ENCODE peak calls at places on chromosomes 6 and 20, in seven cellular contexts. P is A549, U is stomach, V is transverse colon, O is HCT116, W is thyroid gland, Y is lower leg skin. N is an unnamed sample.

GRCh38 chr20:13464702-13465101 is 174.0 kb downstream of the TASP1 start:
- DNase-seq in P (no peak), U (no peak), V (no peak), O (no peak), W (no peak), Y (no peak), N (no peak)

GRCh38 chr20:59010995-59011873 is 4.2 kb upstream of the CTSZ start:
- DNase-seq in P (no peak), U (peak; percentile 25), V (no peak), O (no peak), W (peak; percentile 21), Y (peak; percentile 88), N (peak; percentile 14)

GRCh38 chr6:118207947-118208346 is 300.9 kb downstream of the SLC35F1 start:
- DNase-seq in P (no peak), U (no peak), V (no peak), O (no peak), W (no peak), Y (no peak), N (no peak)

GRCh38 chr6:75266716-75267291 is 17.8 kb downstream of the TMEM30A start:
- DNase-seq in P (peak; percentile 54), U (no peak), V (no peak), O (no peak), W (no peak), Y (no peak), N (no peak)

GRCh38 chr6:36940027-36940426 is 14.5 kb upstream of the PI16 start:
- DNase-seq in P (no peak), U (no peak), V (no peak), O (no peak), W (no peak), Y (peak; percentile 63), N (no peak)

GRCh38 chr20:409697-410559 is 1.8 kb downstream of the RBCK1 start:
- DNase-seq in P (no peak), U (no peak), V (peak; percentile 55), O (no peak), W (no peak), Y (no peak), N (no peak)

GRCh38 chr6:91613481-91613880 is 1026.6 kb upstream of the MAP3K7 start:
- DNase-seq in P (no peak), U (no peak), V (no peak), O (no peak), W (no peak), Y (no peak), N (no peak)

GRCh38 chr6:96943535-96943934 is 19.0 kb downstream of the KLHL32 start:
- DNase-seq in P (no peak), U (no peak), V (no peak), O (no peak), W (no peak), Y (no peak), N (no peak)

GRCh38 chr6:167276772-167277533 is 14.2 kb upstream of the UNC93A start:
- DNase-seq in P (no peak), U (peak; percentile 18), V (no peak), O (no peak), W (no peak), Y (no peak), N (no peak)

GRCh38 chr6:37109714-37110454 is 60.1 kb upstream of the PIM1 start:
- DNase-seq in P (no peak), U (no peak), V (no peak), O (no peak), W (peak; percentile 52), Y (no peak), N (no peak)

GRCh38 chr20:63224272-63225081 is 8.5 kb upstream of the YTHDF1 start:
- DNase-seq in P (peak; percentile 91), U (peak; percentile 74), V (peak; percentile 22), O (no peak), W (peak; percentile 85), Y (no peak), N (peak; percentile 61)

GRCh38 chr6:22145294-22145693 is 151.5 kb downstream of the PRL start:
- DNase-seq in P (no peak), U (no peak), V (no peak), O (no peak), W (peak; percentile 22), Y (no peak), N (no peak)

GRCh38 chr6:149560736-149561135 is 5.4 kb upstream of the GINM1 start:
- DNase-seq in P (peak; percentile 36), U (no peak), V (no peak), O (peak; percentile 58), W (no peak), Y (no peak), N (no peak)

GRCh38 chr6:38177885-38178583 is 358.5 kb downstream of the ZFAND3 start:
- DNase-seq in P (no peak), U (no peak), V (no peak), O (no peak), W (no peak), Y (peak; percentile 70), N (no peak)

GRCh38 chr6:130928993-130929678 is 101.9 kb downstream of the SMLR1 start:
- DNase-seq in P (no peak), U (no peak), V (no peak), O (no peak), W (no peak), Y (no peak), N (no peak)

GRCh38 chr20:8844179-8844578 is 224.7 kb upstream of the PLCB4 start:
- DNase-seq in P (no peak), U (no peak), V (no peak), O (no peak), W (no peak), Y (no peak), N (no peak)

GRCh38 chr6:130829333-130829910 is 2.2 kb downstream of the SMLR1 start:
- DNase-seq in P (no peak), U (no peak), V (no peak), O (no peak), W (no peak), Y (no peak), N (no peak)

GRCh38 chr6:96237656-96238347 is 222.0 kb downstream of the FUT9 start:
- DNase-seq in P (no peak), U (no peak), V (no peak), O (no peak), W (no peak), Y (no peak), N (no peak)

GRCh38 chr6:38688579-38689087 is 14.3 kb downstream of the GLO1 start:
- DNase-seq in P (no peak), U (peak; percentile 38), V (peak; percentile 27), O (no peak), W (no peak), Y (no peak), N (no peak)

DNA sequence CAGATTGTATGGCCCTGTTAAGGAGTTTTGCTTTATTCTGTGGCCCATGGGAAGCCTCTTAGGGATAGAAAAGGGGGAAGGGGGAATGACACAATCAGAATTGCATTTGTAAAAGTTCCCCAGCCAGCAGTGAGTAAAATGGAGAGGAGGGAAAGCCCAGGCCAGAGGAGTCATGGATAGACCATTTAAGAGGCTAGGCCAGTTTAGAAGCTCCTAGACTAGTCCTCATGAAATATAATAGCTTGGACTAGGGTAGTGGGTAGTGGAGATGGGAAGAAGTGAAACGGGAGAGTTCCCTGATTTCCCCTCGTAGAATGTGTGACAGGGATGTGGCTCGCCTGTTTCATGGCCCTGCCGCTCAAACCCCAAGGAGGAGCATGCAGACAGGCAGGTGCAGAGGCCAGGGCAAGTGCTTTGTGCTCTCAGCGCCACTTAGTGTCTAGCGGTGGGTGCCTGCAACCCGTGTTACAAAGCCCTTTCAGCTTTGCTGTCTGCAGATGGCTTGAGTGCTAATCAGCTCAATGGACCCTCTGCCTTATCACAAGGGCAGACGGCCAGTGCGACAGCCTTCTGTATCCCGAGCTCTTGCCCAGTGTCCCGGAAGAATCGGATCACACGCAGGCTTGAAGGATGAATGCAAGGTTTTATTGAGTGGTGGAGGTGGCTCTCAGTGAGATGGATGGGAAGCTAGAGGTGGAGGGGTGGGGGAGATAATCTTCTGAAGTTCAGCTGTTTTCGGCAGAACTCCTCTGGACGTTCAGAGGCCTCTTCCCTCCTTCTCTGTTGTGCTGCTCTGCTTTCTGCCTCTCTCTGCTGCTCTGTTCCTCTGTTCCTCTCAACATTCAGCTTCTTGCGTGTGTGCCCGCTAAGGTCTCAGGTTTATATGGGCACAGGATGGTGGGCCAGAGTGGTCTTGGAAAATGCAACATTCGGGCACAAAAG is 141.1 kb downstream of the CEP57L1 start:
- DNase-seq in P (peak; percentile 5), U (no peak), V (peak; percentile 36), O (no peak), W (no peak), Y (no peak), N (no peak)
- TF ChIP-seq CTCF in P (no peak), U (no peak), V (peak; percentile 13), O (no peak), W (no peak), Y (no peak), N (no peak)

DNA sequence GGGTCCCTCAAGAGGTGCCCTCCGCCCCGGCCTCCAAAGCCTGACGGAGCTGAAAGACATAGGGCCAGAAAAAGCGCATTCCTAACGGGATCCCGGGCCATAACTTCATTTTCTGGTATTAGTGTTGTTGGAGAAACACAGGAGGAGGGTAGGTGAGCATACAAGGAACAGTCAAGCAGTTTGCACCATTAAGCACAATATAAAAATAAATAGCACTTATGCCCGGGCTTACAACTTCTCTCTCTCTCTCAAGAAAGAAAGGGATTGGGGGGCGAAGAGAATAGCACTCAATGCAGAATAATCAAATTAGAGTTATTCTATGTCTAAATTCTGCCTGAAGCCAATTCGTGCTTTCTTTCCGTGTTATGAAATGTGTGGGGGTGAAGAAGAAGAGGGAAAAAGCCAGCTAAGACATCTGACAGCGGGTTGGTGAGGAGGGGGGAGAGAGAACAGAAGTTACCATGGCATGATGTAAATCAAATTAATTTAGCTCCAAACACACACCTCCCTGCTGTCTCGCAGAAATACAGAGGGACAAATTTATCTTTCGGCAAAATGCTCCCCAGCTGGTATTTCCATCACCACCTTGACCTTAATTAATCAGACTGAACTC is 493 bp upstream of the METTL24 start:
- DNase-seq in P (no peak), U (no peak), V (no peak), O (no peak), W (no peak), Y (no peak), N (no peak)
- H3K4me3 ChIP-seq in P (peak overlapping the region; percentile 41), U (peak overlapping the region; percentile 59), V (peak overlapping the region; percentile 46), O (no peak overlapping the region), W (peak overlapping the region; percentile 29), Y (peak overlapping the region; percentile 35), N (peak overlapping the region; percentile 65)

DNA sequence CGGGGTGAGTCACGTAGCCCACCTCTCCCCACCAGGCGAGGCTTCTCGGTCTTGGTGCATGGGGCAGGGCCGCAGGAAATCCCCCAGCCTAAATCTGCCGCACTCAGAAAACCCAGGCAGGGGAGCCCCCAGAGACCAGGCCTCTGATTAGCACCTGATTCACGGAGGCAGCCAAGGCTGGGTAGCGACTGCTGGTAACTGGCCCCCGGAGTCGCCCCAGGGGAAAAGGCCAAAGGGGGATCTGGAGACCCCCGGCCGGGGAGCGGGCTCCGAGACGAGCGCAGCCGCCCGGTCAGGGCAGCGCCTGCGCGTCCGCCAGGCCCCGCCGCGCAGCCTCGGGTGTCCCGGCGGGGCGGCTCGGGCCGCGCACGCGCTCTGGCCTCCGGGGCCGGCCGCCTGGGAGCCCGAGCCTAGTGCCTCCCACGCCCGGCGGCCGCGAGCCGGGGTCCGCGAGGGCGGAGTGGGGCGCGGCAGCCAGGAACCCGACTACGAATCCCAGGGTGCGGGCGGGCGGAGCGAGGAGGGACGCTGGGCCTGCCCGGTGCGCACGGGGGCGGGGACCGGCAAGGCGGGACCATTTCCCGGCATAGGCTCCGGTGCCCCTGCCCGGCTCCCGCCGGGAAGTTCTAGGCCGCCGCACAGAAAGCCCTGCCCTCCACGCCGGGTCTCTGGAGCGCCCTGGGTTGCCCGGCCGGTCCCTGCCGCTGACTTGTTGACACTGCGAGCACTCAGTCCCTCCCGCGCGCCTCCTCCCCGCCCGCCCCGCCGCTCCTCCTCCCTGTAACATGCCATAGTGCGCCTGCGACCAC is at the start of gene DUSP22:
- DNase-seq in P (peak; percentile 78), U (peak; percentile 92), V (peak; percentile 93), O (peak; percentile 45), W (peak; percentile 93), Y (peak; percentile 97), N (peak; percentile 87)
- TF ChIP-seq POLR2A in P (peak; percentile 70), U (no peak), V (peak; percentile 71), O (peak; percentile 54), W (peak; percentile 73), Y (no peak), N (peak; percentile 83)

GRCh38 chr6:49423817-49424216 is 39.2 kb downstream of the MMUT start:
- DNase-seq in P (peak; percentile 4), U (no peak), V (no peak), O (no peak), W (no peak), Y (no peak), N (no peak)
- TF ChIP-seq CTCF in P (peak; percentile 54), U (no peak), V (peak; percentile 4), O (peak; percentile 49), W (no peak), Y (no peak), N (no peak)

N was measured in adrenal gland.